ENCODE peak calls at places on chromosomes 1 and 21, in five cellular contexts. I is tibial nerve, F is A549, N is stomach, V is K562. O is an unnamed sample.

GRCh38 chr1:96557336-96557735 is 164.2 kb upstream of the PTBP2 start:
- DNase-seq in I (no peak), F (no peak), N (no peak), V (no peak), O (no peak)

GRCh38 chr1:236281286-236282158 is at the start of gene ERO1B:
- DNase-seq in I (peak), F (peak), N (peak), V (peak), O (peak)

GRCh38 chr1:1049318-1050165 is 24.6 kb downstream of the RNF223 start:
- DNase-seq in I (no peak), F (no peak), N (no peak), V (no peak), O (no peak)

GRCh38 chr21:41537356-41537755 is 29.4 kb upstream of the TMPRSS2 start:
- DNase-seq in I (no peak), F (no peak), N (no peak), V (no peak), O (no peak)

GRCh38 chr1:223844521-223844961 is 1.2 kb downstream of the TP53BP2 start:
- DNase-seq in I (no peak), F (no peak), N (no peak), V (no peak), O (no peak)

GRCh38 chr1:166164995-166165660 is 1.7 kb downstream of the FAM78B start:
- DNase-seq in I (peak), F (peak), N (peak), V (peak), O (peak)

GRCh38 chr1:244140420-244140819 is 89.3 kb downstream of the ZBTB18 start:
- DNase-seq in I (no peak), F (no peak), N (no peak), V (no peak), O (no peak)

GRCh38 chr1:247471445-247472016 is 13.6 kb upstream of the OR2B11 start:
- DNase-seq in I (no peak), F (no peak), N (no peak), V (peak), O (no peak)

GRCh38 chr21:37393786-37394185 is 27.2 kb downstream of the DYRK1A start:
- DNase-seq in I (no peak), F (no peak), N (no peak), V (no peak), O (no peak)

GRCh38 chr1:235129774-235130570 is 1.3 kb upstream of the TOMM20 start:
- DNase-seq in I (no peak), F (no peak), N (no peak), V (no peak), O (no peak)

GRCh38 chr21:41953249-41953830 is 478 bp downstream of the C2CD2 start:
- DNase-seq in I (no peak), F (no peak), N (peak), V (no peak), O (peak)

GRCh38 chr1:241598234-241598633 is 41.9 kb downstream of the CHML start:
- DNase-seq in I (no peak), F (no peak), N (no peak), V (no peak), O (no peak)

GRCh38 chr1:28869952-28870351 is 44.4 kb upstream of the EPB41 start:
- DNase-seq in I (no peak), F (no peak), N (no peak), V (no peak), O (no peak)

GRCh38 chr1:200296091-200296661 is 113.7 kb downstream of the ZNF281 start:
- DNase-seq in I (no peak), F (no peak), N (no peak), V (no peak), O (no peak)

GRCh38 chr1:161139765-161140164 is 7.3 kb upstream of the DEDD start:
- DNase-seq in I (no peak), F (peak), N (peak), V (no peak), O (no peak)

GRCh38 chr1:3049164-3049563 is 19.8 kb upstream of the PRDM16 start:
- DNase-seq in I (no peak), F (no peak), N (no peak), V (no peak), O (peak)

GRCh38 chr1:181061891-181062777 is 26.4 kb upstream of the IER5 start:
- DNase-seq in I (no peak), F (no peak), N (no peak), V (no peak), O (peak)

GRCh38 chr1:167432780-167433179 is 85.5 kb downstream of the CD247 start:
- DNase-seq in I (no peak), F (no peak), N (no peak), V (no peak), O (no peak)

DNA sequence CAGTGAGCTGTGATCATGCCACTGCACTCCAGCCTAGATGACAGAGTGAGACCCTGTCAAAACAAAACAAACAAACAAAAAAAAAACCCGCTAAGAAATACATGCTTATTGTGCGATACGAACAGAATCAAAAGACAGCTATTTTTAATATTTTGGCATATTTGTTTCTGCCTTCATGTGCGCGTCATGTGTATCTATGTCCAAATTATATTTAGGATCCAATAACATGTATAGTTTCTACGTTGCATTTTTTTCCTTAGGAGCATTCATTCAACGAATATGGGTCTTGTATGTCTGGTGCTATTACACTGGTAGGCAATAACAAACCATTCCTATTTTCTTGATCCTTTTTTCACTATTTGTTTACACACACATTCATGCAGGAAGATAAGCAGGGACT is 1.8 kb downstream of the CD46 start:
- DNase-seq in I (no peak), F (no peak), N (no peak), V (no peak), O (no peak)
- H3K4me3 ChIP-seq in I (no peak), F (peak), N (peak), V (peak), O (peak)

GRCh38 chr21:45306832-45307571 is 19.3 kb upstream of the POFUT2 start:
- DNase-seq in I (peak), F (no peak), N (peak), V (peak), O (peak)
- TF ChIP-seq EP300 in I (peak), F (no peak), N (peak), V (no peak), O (no peak)

GRCh38 chr1:230870916-230871315 is 2.6 kb upstream of the C1orf198 start:
- DNase-seq in I (no peak), F (no peak), N (no peak), V (no peak), O (no peak)

GRCh38 chr1:230867119-230867902 is 1.0 kb downstream of the C1orf198 start:
- DNase-seq in I (no peak), F (no peak), N (no peak), V (no peak), O (no peak)

GRCh38 chr1:230868736-230869385 is 540 bp upstream of the C1orf198 start:
- DNase-seq in I (no peak), F (no peak), N (peak), V (no peak), O (peak)

GRCh38 chr1:230867903-230868735 is at the start of gene C1orf198:
- DNase-seq in I (peak), F (peak), N (peak), V (peak), O (peak)

DNA sequence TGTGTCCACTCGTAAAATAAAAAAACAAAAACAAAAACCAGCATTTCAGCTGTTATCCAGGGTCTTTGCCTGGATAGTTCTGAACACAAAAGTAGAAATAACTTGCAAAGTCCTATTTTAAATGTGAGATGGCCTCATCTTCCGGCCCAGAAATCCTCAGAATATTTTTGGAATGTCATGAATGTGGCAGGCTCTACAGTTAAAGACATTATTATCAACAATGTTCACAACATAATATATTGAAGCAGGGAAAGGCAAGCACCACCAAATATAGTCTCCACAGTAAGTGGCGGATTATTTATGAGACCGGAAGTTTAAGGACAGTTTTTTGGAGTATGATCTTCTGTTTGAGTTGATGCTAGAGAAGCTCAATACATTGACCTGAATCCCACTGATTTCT is 1.2 kb upstream of the C1orf198 start:
- DNase-seq in I (no peak), F (no peak), N (no peak), V (no peak), O (no peak)
- H3K4me3 ChIP-seq in I (peak), F (no peak), N (peak), V (no peak), O (no peak)

GRCh38 chr1:113283914-113284313 is 106.4 kb upstream of the MAGI3 start:
- DNase-seq in I (no peak), F (no peak), N (no peak), V (no peak), O (no peak)
- TF ChIP-seq EP300 in I (no peak), F (no peak), N (no peak), V (no peak), O (no peak)

GRCh38 chr1:183687546-183688279 is 34.6 kb upstream of the APOBEC4 start:
- DNase-seq in I (no peak), F (no peak), N (no peak), V (no peak), O (no peak)
- H3K4me3 ChIP-seq in I (no peak), F (no peak), N (no peak), V (no peak), O (no peak)

GRCh38 chr21:38506606-38507331 is 8.5 kb upstream of the ERG start:
- DNase-seq in I (no peak), F (no peak), N (no peak), V (no peak), O (peak)

GRCh38 chr21:38505654-38506523 is 7.6 kb upstream of the ERG start:
- DNase-seq in I (no peak), F (peak), N (no peak), V (peak), O (peak)

GRCh38 chr21:38511662-38512243 is 13.5 kb upstream of the ERG start:
- DNase-seq in I (no peak), F (no peak), N (no peak), V (no peak), O (no peak)

GRCh38 chr21:38507374-38507942 is 9.2 kb upstream of the ERG start:
- DNase-seq in I (no peak), F (no peak), N (no peak), V (no peak), O (no peak)

GRCh38 chr21:38511198-38511597 is 12.9 kb upstream of the ERG start:
- DNase-seq in I (no peak), F (no peak), N (no peak), V (no peak), O (no peak)
- TF ChIP-seq EP300 in I (no peak), F (no peak), N (no peak), V (no peak), O (no peak)